ENCODE peak calls at places on chromosomes 6 and 20, in nine cellular contexts. One of them, this sample, is unnamed.

GRCh38 chr6:108801331-108801730 is 46.9 kb upstream of the ARMC2 start:
- DNase-seq in left ventricle myocardium inferior: no peak
- DNase-seq in K562: no peak
- DNase-seq in A673: no peak
- DNase-seq in PC-3: no peak
- DNase-seq in astrocyte: no peak
- DNase-seq in ascending aorta: no peak
- DNase-seq in adipocyte: no peak
- DNase-seq in thoracic aorta: no peak
- DNase-seq in this sample: no peak

GRCh38 chr20:10647909-10648308 is 25.9 kb downstream of the JAG1 start:
- DNase-seq in left ventricle myocardium inferior: no peak
- DNase-seq in K562: no peak
- DNase-seq in A673: no peak
- DNase-seq in PC-3: no peak
- DNase-seq in astrocyte: no peak
- DNase-seq in ascending aorta: no peak
- DNase-seq in adipocyte: no peak
- DNase-seq in thoracic aorta: no peak
- DNase-seq in this sample: no peak

GRCh38 chr6:25340854-25341552 is 61.8 kb downstream of the CARMIL1 start:
- DNase-seq in left ventricle myocardium inferior: no peak
- DNase-seq in K562: no peak
- DNase-seq in A673: no peak
- DNase-seq in PC-3: no peak
- DNase-seq in astrocyte: no peak
- DNase-seq in ascending aorta: no peak
- DNase-seq in adipocyte: no peak
- DNase-seq in thoracic aorta: no peak
- DNase-seq in this sample: no peak

GRCh38 chr6:39923394-39923793 is 10.9 kb downstream of the MOCS1 start:
- DNase-seq in left ventricle myocardium inferior: peak; percentile 73
- DNase-seq in K562: no peak
- DNase-seq in A673: no peak
- DNase-seq in PC-3: peak; percentile 68
- DNase-seq in astrocyte: no peak
- DNase-seq in ascending aorta: peak; percentile 79
- DNase-seq in adipocyte: no peak
- DNase-seq in thoracic aorta: peak; percentile 73
- DNase-seq in this sample: peak; percentile 82

GRCh38 chr6:6610031-6610591 is 21.6 kb downstream of the LY86 start:
- DNase-seq in left ventricle myocardium inferior: no peak
- DNase-seq in K562: no peak
- DNase-seq in A673: no peak
- DNase-seq in PC-3: no peak
- DNase-seq in astrocyte: no peak
- DNase-seq in ascending aorta: no peak
- DNase-seq in adipocyte: no peak
- DNase-seq in thoracic aorta: no peak
- DNase-seq in this sample: no peak

GRCh38 chr6:76275746-76276145 is 203.3 kb upstream of the IMPG1 start:
- DNase-seq in left ventricle myocardium inferior: no peak
- DNase-seq in K562: no peak
- DNase-seq in A673: no peak
- DNase-seq in PC-3: peak; percentile 1
- DNase-seq in astrocyte: no peak
- DNase-seq in ascending aorta: no peak
- DNase-seq in adipocyte: no peak
- DNase-seq in thoracic aorta: no peak
- DNase-seq in this sample: no peak

GRCh38 chr20:45576995-45577394 is 2.1 kb downstream of the WFDC8 start:
- DNase-seq in left ventricle myocardium inferior: no peak
- DNase-seq in K562: no peak
- DNase-seq in A673: no peak
- DNase-seq in PC-3: no peak
- DNase-seq in astrocyte: peak; percentile 35
- DNase-seq in ascending aorta: no peak
- DNase-seq in adipocyte: peak; percentile 4
- DNase-seq in thoracic aorta: no peak
- DNase-seq in this sample: no peak

GRCh38 chr6:140043762-140044378 is 669.4 kb upstream of the CITED2 start:
- DNase-seq in left ventricle myocardium inferior: no peak
- DNase-seq in K562: no peak
- DNase-seq in A673: peak; percentile 67
- DNase-seq in PC-3: peak; percentile 77
- DNase-seq in astrocyte: peak; percentile 59
- DNase-seq in ascending aorta: no peak
- DNase-seq in adipocyte: no peak
- DNase-seq in thoracic aorta: no peak
- DNase-seq in this sample: no peak

GRCh38 chr6:170178561-170179477 is 112.1 kb downstream of the DLL1 start:
- DNase-seq in left ventricle myocardium inferior: peak; percentile 14
- DNase-seq in K562: no peak
- DNase-seq in A673: peak; percentile 67
- DNase-seq in PC-3: peak; percentile 93
- DNase-seq in astrocyte: peak; percentile 63
- DNase-seq in ascending aorta: peak; percentile 52
- DNase-seq in adipocyte: peak; percentile 64
- DNase-seq in thoracic aorta: no peak
- DNase-seq in this sample: peak; percentile 59

GRCh38 chr6:112988748-112989147 is 641.6 kb downstream of the RFPL4B start:
- DNase-seq in left ventricle myocardium inferior: no peak
- DNase-seq in K562: no peak
- DNase-seq in A673: no peak
- DNase-seq in PC-3: no peak
- DNase-seq in astrocyte: no peak
- DNase-seq in ascending aorta: no peak
- DNase-seq in adipocyte: no peak
- DNase-seq in thoracic aorta: no peak
- DNase-seq in this sample: no peak

GRCh38 chr6:63975685-63976084 is 340.1 kb downstream of the PHF3 start:
- DNase-seq in left ventricle myocardium inferior: no peak
- DNase-seq in K562: no peak
- DNase-seq in A673: no peak
- DNase-seq in PC-3: no peak
- DNase-seq in astrocyte: no peak
- DNase-seq in ascending aorta: no peak
- DNase-seq in adipocyte: no peak
- DNase-seq in thoracic aorta: no peak
- DNase-seq in this sample: no peak

GRCh38 chr6:43639984-43640800 is 4.6 kb downstream of the MAD2L1BP start:
- DNase-seq in left ventricle myocardium inferior: no peak
- DNase-seq in K562: peak; percentile 83
- DNase-seq in A673: peak; percentile 84
- DNase-seq in PC-3: no peak
- DNase-seq in astrocyte: no peak
- DNase-seq in ascending aorta: no peak
- DNase-seq in adipocyte: no peak
- DNase-seq in thoracic aorta: no peak
- DNase-seq in this sample: no peak

GRCh38 chr6:156977527-156978291 is 200.5 kb downstream of the ARID1B start:
- DNase-seq in left ventricle myocardium inferior: no peak
- DNase-seq in K562: no peak
- DNase-seq in A673: peak; percentile 19
- DNase-seq in PC-3: no peak
- DNase-seq in astrocyte: peak; percentile 53
- DNase-seq in ascending aorta: no peak
- DNase-seq in adipocyte: no peak
- DNase-seq in thoracic aorta: no peak
- DNase-seq in this sample: no peak
- H3K4me1 ChIP-seq in left ventricle myocardium inferior: peaks cover 99% of the 10 kb centered on the region
- H3K4me1 ChIP-seq in K562: no peaks in the 10 kb centered on the region
- H3K4me1 ChIP-seq in A673: peaks cover 18% of the 10 kb centered on the region
- H3K4me1 ChIP-seq in PC-3: peaks cover 25% of the 10 kb centered on the region
- H3K4me1 ChIP-seq in astrocyte: no peaks in the 10 kb centered on the region
- H3K4me1 ChIP-seq in ascending aorta: peaks cover 11% of the 10 kb centered on the region
- H3K4me1 ChIP-seq in adipocyte: peaks cover 10% of the 10 kb centered on the region
- H3K4me1 ChIP-seq in thoracic aorta: peaks cover 67% of the 10 kb centered on the region
- H3K4me1 ChIP-seq in this sample: peaks cover 44% of the 10 kb centered on the region

GRCh38 chr20:60022849-60023248 is 64.6 kb downstream of the CDH26 start:
- DNase-seq in left ventricle myocardium inferior: no peak
- DNase-seq in K562: no peak
- DNase-seq in A673: no peak
- DNase-seq in PC-3: no peak
- DNase-seq in astrocyte: no peak
- DNase-seq in ascending aorta: no peak
- DNase-seq in adipocyte: no peak
- DNase-seq in thoracic aorta: no peak
- DNase-seq in this sample: no peak

GRCh38 chr20:60024245-60024644 is 66.0 kb downstream of the CDH26 start:
- DNase-seq in left ventricle myocardium inferior: no peak
- DNase-seq in K562: no peak
- DNase-seq in A673: no peak
- DNase-seq in PC-3: no peak
- DNase-seq in astrocyte: no peak
- DNase-seq in ascending aorta: no peak
- DNase-seq in adipocyte: no peak
- DNase-seq in thoracic aorta: no peak
- DNase-seq in this sample: no peak

GRCh38 chr20:60020251-60020650 is 62.0 kb downstream of the CDH26 start:
- DNase-seq in left ventricle myocardium inferior: no peak
- DNase-seq in K562: no peak
- DNase-seq in A673: no peak
- DNase-seq in PC-3: no peak
- DNase-seq in astrocyte: no peak
- DNase-seq in ascending aorta: no peak
- DNase-seq in adipocyte: no peak
- DNase-seq in thoracic aorta: no peak
- DNase-seq in this sample: no peak

GRCh38 chr20:60026010-60026409 is 67.8 kb downstream of the CDH26 start:
- DNase-seq in left ventricle myocardium inferior: no peak
- DNase-seq in K562: no peak
- DNase-seq in A673: no peak
- DNase-seq in PC-3: no peak
- DNase-seq in astrocyte: no peak
- DNase-seq in ascending aorta: no peak
- DNase-seq in adipocyte: no peak
- DNase-seq in thoracic aorta: no peak
- DNase-seq in this sample: no peak

DNA sequence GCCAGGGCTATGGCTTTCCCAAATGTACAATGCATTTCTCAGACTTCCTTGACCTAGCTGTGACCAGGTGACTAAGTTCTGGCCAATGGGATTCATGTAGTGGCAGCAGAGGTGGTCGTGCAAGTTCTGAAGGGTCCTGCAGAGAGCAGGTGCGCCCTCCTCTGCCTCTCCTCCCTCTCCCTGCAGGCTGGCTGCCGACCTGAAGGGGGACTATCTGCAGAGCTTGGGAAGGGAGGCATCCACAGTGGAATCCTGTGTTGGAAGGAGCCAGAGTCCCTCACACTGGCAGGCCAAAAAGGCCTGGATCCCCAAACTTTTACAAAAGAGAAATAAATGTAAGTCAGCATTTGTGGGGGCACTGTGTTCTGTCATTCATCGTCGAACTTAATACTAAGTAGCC is 66.6 kb downstream of the CDH26 start:
- DNase-seq in left ventricle myocardium inferior: no peak
- DNase-seq in K562: no peak
- DNase-seq in A673: no peak
- DNase-seq in PC-3: no peak
- DNase-seq in astrocyte: no peak
- DNase-seq in ascending aorta: no peak
- DNase-seq in adipocyte: no peak
- DNase-seq in thoracic aorta: no peak
- DNase-seq in this sample: no peak
- H3K36me3 ChIP-seq in left ventricle myocardium inferior: no peaks in the 10 kb centered on the region
- H3K36me3 ChIP-seq in K562: no peaks in the 10 kb centered on the region
- H3K36me3 ChIP-seq in A673: no peaks in the 10 kb centered on the region
- H3K36me3 ChIP-seq in PC-3: no peaks in the 10 kb centered on the region
- H3K36me3 ChIP-seq in astrocyte: no peaks in the 10 kb centered on the region
- H3K36me3 ChIP-seq in ascending aorta: no peaks in the 10 kb centered on the region
- H3K36me3 ChIP-seq in adipocyte: no peaks in the 10 kb centered on the region
- H3K36me3 ChIP-seq in thoracic aorta: no peaks in the 10 kb centered on the region
- H3K36me3 ChIP-seq in this sample: no peaks in the 10 kb centered on the region

GRCh38 chr6:21869085-21869771 is 275.7 kb downstream of the SOX4 start:
- DNase-seq in left ventricle myocardium inferior: no peak
- DNase-seq in K562: no peak
- DNase-seq in A673: no peak
- DNase-seq in PC-3: peak; percentile 85
- DNase-seq in astrocyte: no peak
- DNase-seq in ascending aorta: no peak
- DNase-seq in adipocyte: no peak
- DNase-seq in thoracic aorta: no peak
- DNase-seq in this sample: no peak

GRCh38 chr6:21870071-21870729 is 276.6 kb downstream of the SOX4 start:
- DNase-seq in left ventricle myocardium inferior: no peak
- DNase-seq in K562: no peak
- DNase-seq in A673: no peak
- DNase-seq in PC-3: no peak
- DNase-seq in astrocyte: no peak
- DNase-seq in ascending aorta: no peak
- DNase-seq in adipocyte: no peak
- DNase-seq in thoracic aorta: no peak
- DNase-seq in this sample: no peak

GRCh38 chr6:21873562-21873961 is 280.0 kb downstream of the SOX4 start:
- DNase-seq in left ventricle myocardium inferior: no peak
- DNase-seq in K562: no peak
- DNase-seq in A673: peak; percentile 70
- DNase-seq in PC-3: peak; percentile 87
- DNase-seq in astrocyte: peak; percentile 97
- DNase-seq in ascending aorta: peak; percentile 82
- DNase-seq in adipocyte: no peak
- DNase-seq in thoracic aorta: peak; percentile 65
- DNase-seq in this sample: no peak

GRCh38 chr6:21874372-21874771 is 280.8 kb downstream of the SOX4 start:
- DNase-seq in left ventricle myocardium inferior: no peak
- DNase-seq in K562: no peak
- DNase-seq in A673: no peak
- DNase-seq in PC-3: no peak
- DNase-seq in astrocyte: no peak
- DNase-seq in ascending aorta: no peak
- DNase-seq in adipocyte: no peak
- DNase-seq in thoracic aorta: no peak
- DNase-seq in this sample: no peak

GRCh38 chr6:21871831-21872230 is 278.3 kb downstream of the SOX4 start:
- DNase-seq in left ventricle myocardium inferior: no peak
- DNase-seq in K562: no peak
- DNase-seq in A673: no peak
- DNase-seq in PC-3: no peak
- DNase-seq in astrocyte: no peak
- DNase-seq in ascending aorta: no peak
- DNase-seq in adipocyte: no peak
- DNase-seq in thoracic aorta: no peak
- DNase-seq in this sample: no peak
- H3K4me1 ChIP-seq in left ventricle myocardium inferior: peaks cover 6% of the 10 kb centered on the region
- H3K4me1 ChIP-seq in K562: no peaks in the 10 kb centered on the region
- H3K4me1 ChIP-seq in A673: no peaks in the 10 kb centered on the region
- H3K4me1 ChIP-seq in PC-3: peaks cover 28% of the 10 kb centered on the region
- H3K4me1 ChIP-seq in astrocyte: peaks cover 8% of the 10 kb centered on the region
- H3K4me1 ChIP-seq in ascending aorta: peaks cover 7% of the 10 kb centered on the region
- H3K4me1 ChIP-seq in adipocyte: peaks cover 15% of the 10 kb centered on the region
- H3K4me1 ChIP-seq in thoracic aorta: peaks cover 23% of the 10 kb centered on the region
- H3K4me1 ChIP-seq in this sample: no peaks in the 10 kb centered on the region

DNA sequence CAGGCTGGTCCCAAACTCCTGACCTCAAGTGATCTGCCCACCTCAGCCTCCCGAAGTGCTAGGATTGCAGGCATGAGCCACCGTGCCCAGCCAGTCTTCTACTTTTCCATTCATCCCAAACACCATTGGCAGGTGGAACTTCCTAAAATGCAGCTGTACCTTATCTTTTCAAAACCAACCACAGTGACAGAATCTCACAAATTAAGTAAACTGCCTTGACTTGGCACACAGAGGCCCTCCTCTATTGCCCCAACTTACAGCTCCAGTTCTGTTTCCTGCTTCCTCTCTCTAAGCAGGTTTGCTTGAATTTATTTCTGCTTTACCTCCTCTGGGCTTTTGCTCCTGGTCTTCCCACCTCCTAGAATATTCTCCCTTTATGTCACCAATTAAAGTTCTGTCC is 7.6 kb downstream of the MYB start:
- DNase-seq in left ventricle myocardium inferior: no peak
- DNase-seq in K562: no peak
- DNase-seq in A673: no peak
- DNase-seq in PC-3: no peak
- DNase-seq in astrocyte: no peak
- DNase-seq in ascending aorta: no peak
- DNase-seq in adipocyte: no peak
- DNase-seq in thoracic aorta: no peak
- DNase-seq in this sample: no peak
- H3K36me3 ChIP-seq in left ventricle myocardium inferior: no peaks in the 10 kb centered on the region
- H3K36me3 ChIP-seq in K562: peaks cover 88% of the 10 kb centered on the region
- H3K36me3 ChIP-seq in A673: peaks cover 8% of the 10 kb centered on the region
- H3K36me3 ChIP-seq in PC-3: no peaks in the 10 kb centered on the region
- H3K36me3 ChIP-seq in astrocyte: no peaks in the 10 kb centered on the region
- H3K36me3 ChIP-seq in ascending aorta: no peaks in the 10 kb centered on the region
- H3K36me3 ChIP-seq in adipocyte: no peaks in the 10 kb centered on the region
- H3K36me3 ChIP-seq in thoracic aorta: no peaks in the 10 kb centered on the region
- H3K36me3 ChIP-seq in this sample: no peaks in the 10 kb centered on the region